ENCODE peak calls at places on chromosome 6, in five cellular contexts. One of them, this sample, is unnamed.

GRCh38 chr6:130937942-130938604 is 110.9 kb downstream of the SMLR1 start:
- DNase-seq in Right ventricle myocardium superior: no peak
- DNase-seq in substantia nigra: no peak
- DNase-seq in pons: no peak
- DNase-seq in activated T-helper 2 cell treated with anti-CD3 and anti-CD28 coated beads, Interferon-gamma antibody, Interleukin-2, Interleukin-4, amounts not matched to agents 10 μg/mL and 5 μg/mL and 100 μg/mL, durations not matched to agents 14 hours and 24 hours and 36 hours: no peak
- DNase-seq in this sample: no peak

GRCh38 chr6:108746841-108747575 is 101.2 kb upstream of the ARMC2 start:
- DNase-seq in Right ventricle myocardium superior: no peak
- DNase-seq in substantia nigra: no peak
- DNase-seq in pons: no peak
- DNase-seq in activated T-helper 2 cell treated with anti-CD3 and anti-CD28 coated beads, Interferon-gamma antibody, Interleukin-2, Interleukin-4, amounts not matched to agents 10 μg/mL and 5 μg/mL and 100 μg/mL, durations not matched to agents 14 hours and 24 hours and 36 hours: no peak
- DNase-seq in this sample: no peak

GRCh38 chr6:31728767-31729514 is at the start of gene DDAH2:
- DNase-seq in Right ventricle myocardium superior: no peak
- DNase-seq in substantia nigra: no peak
- DNase-seq in pons: no peak
- DNase-seq in activated T-helper 2 cell treated with anti-CD3 and anti-CD28 coated beads, Interferon-gamma antibody, Interleukin-2, Interleukin-4, amounts not matched to agents 10 μg/mL and 5 μg/mL and 100 μg/mL, durations not matched to agents 14 hours and 24 hours and 36 hours: no peak
- DNase-seq in this sample: no peak

GRCh38 chr6:27295301-27296079 is 16.6 kb downstream of the POM121L2 start:
- DNase-seq in Right ventricle myocardium superior: no peak
- DNase-seq in substantia nigra: no peak
- DNase-seq in pons: no peak
- DNase-seq in activated T-helper 2 cell treated with anti-CD3 and anti-CD28 coated beads, Interferon-gamma antibody, Interleukin-2, Interleukin-4, amounts not matched to agents 10 μg/mL and 5 μg/mL and 100 μg/mL, durations not matched to agents 14 hours and 24 hours and 36 hours: no peak
- DNase-seq in this sample: no peak

GRCh38 chr6:152225231-152225934 is 411.8 kb downstream of the SYNE1 start:
- DNase-seq in Right ventricle myocardium superior: no peak
- DNase-seq in substantia nigra: no peak
- DNase-seq in pons: no peak
- DNase-seq in activated T-helper 2 cell treated with anti-CD3 and anti-CD28 coated beads, Interferon-gamma antibody, Interleukin-2, Interleukin-4, amounts not matched to agents 10 μg/mL and 5 μg/mL and 100 μg/mL, durations not matched to agents 14 hours and 24 hours and 36 hours: no peak
- DNase-seq in this sample: no peak

GRCh38 chr6:33788694-33789549 is at the start of gene LEMD2:
- DNase-seq in Right ventricle myocardium superior: peak; percentile 97
- DNase-seq in substantia nigra: peak; percentile 80
- DNase-seq in pons: peak; percentile 87
- DNase-seq in activated T-helper 2 cell treated with anti-CD3 and anti-CD28 coated beads, Interferon-gamma antibody, Interleukin-2, Interleukin-4, amounts not matched to agents 10 μg/mL and 5 μg/mL and 100 μg/mL, durations not matched to agents 14 hours and 24 hours and 36 hours: peak; percentile 91
- DNase-seq in this sample: peak; percentile 90

GRCh38 chr6:165844801-165845364 is 181.8 kb upstream of the PDE10A start:
- DNase-seq in Right ventricle myocardium superior: no peak
- DNase-seq in substantia nigra: no peak
- DNase-seq in pons: peak; percentile 7
- DNase-seq in activated T-helper 2 cell treated with anti-CD3 and anti-CD28 coated beads, Interferon-gamma antibody, Interleukin-2, Interleukin-4, amounts not matched to agents 10 μg/mL and 5 μg/mL and 100 μg/mL, durations not matched to agents 14 hours and 24 hours and 36 hours: no peak
- DNase-seq in this sample: no peak

GRCh38 chr6:109183109-109183508 is 87.8 kb downstream of the CEP57L1 start:
- DNase-seq in Right ventricle myocardium superior: no peak
- DNase-seq in substantia nigra: no peak
- DNase-seq in pons: no peak
- DNase-seq in activated T-helper 2 cell treated with anti-CD3 and anti-CD28 coated beads, Interferon-gamma antibody, Interleukin-2, Interleukin-4, amounts not matched to agents 10 μg/mL and 5 μg/mL and 100 μg/mL, durations not matched to agents 14 hours and 24 hours and 36 hours: no peak
- DNase-seq in this sample: no peak

GRCh38 chr6:168322966-168323365 is 3.4 kb upstream of the DACT2 start:
- DNase-seq in Right ventricle myocardium superior: no peak
- DNase-seq in substantia nigra: no peak
- DNase-seq in pons: no peak
- DNase-seq in activated T-helper 2 cell treated with anti-CD3 and anti-CD28 coated beads, Interferon-gamma antibody, Interleukin-2, Interleukin-4, amounts not matched to agents 10 μg/mL and 5 μg/mL and 100 μg/mL, durations not matched to agents 14 hours and 24 hours and 36 hours: no peak
- DNase-seq in this sample: no peak

GRCh38 chr6:94361304-94362060 is 942.1 kb upstream of the EPHA7 start:
- DNase-seq in Right ventricle myocardium superior: no peak
- DNase-seq in substantia nigra: no peak
- DNase-seq in pons: no peak
- DNase-seq in activated T-helper 2 cell treated with anti-CD3 and anti-CD28 coated beads, Interferon-gamma antibody, Interleukin-2, Interleukin-4, amounts not matched to agents 10 μg/mL and 5 μg/mL and 100 μg/mL, durations not matched to agents 14 hours and 24 hours and 36 hours: no peak
- DNase-seq in this sample: no peak

GRCh38 chr6:168554472-168554871 is 113.5 kb downstream of the SMOC2 start:
- DNase-seq in Right ventricle myocardium superior: no peak
- DNase-seq in substantia nigra: no peak
- DNase-seq in pons: no peak
- DNase-seq in activated T-helper 2 cell treated with anti-CD3 and anti-CD28 coated beads, Interferon-gamma antibody, Interleukin-2, Interleukin-4, amounts not matched to agents 10 μg/mL and 5 μg/mL and 100 μg/mL, durations not matched to agents 14 hours and 24 hours and 36 hours: no peak
- DNase-seq in this sample: no peak

GRCh38 chr6:41901882-41902519 is 6.8 kb upstream of the USP49 start:
- DNase-seq in Right ventricle myocardium superior: no peak
- DNase-seq in substantia nigra: no peak
- DNase-seq in pons: no peak
- DNase-seq in activated T-helper 2 cell treated with anti-CD3 and anti-CD28 coated beads, Interferon-gamma antibody, Interleukin-2, Interleukin-4, amounts not matched to agents 10 μg/mL and 5 μg/mL and 100 μg/mL, durations not matched to agents 14 hours and 24 hours and 36 hours: peak; percentile 34
- DNase-seq in this sample: no peak

GRCh38 chr6:122770835-122771601 is 8.5 kb upstream of the FABP7 start:
- DNase-seq in Right ventricle myocardium superior: no peak
- DNase-seq in substantia nigra: no peak
- DNase-seq in pons: no peak
- DNase-seq in activated T-helper 2 cell treated with anti-CD3 and anti-CD28 coated beads, Interferon-gamma antibody, Interleukin-2, Interleukin-4, amounts not matched to agents 10 μg/mL and 5 μg/mL and 100 μg/mL, durations not matched to agents 14 hours and 24 hours and 36 hours: no peak
- DNase-seq in this sample: no peak

GRCh38 chr6:32830017-32830416 is 8.5 kb downstream of the TAP2 start:
- DNase-seq in Right ventricle myocardium superior: no peak
- DNase-seq in substantia nigra: no peak
- DNase-seq in pons: no peak
- DNase-seq in activated T-helper 2 cell treated with anti-CD3 and anti-CD28 coated beads, Interferon-gamma antibody, Interleukin-2, Interleukin-4, amounts not matched to agents 10 μg/mL and 5 μg/mL and 100 μg/mL, durations not matched to agents 14 hours and 24 hours and 36 hours: no peak
- DNase-seq in this sample: no peak

GRCh38 chr6:36913082-36913481 is 27.3 kb downstream of the C6orf89 start:
- DNase-seq in Right ventricle myocardium superior: no peak
- DNase-seq in substantia nigra: no peak
- DNase-seq in pons: no peak
- DNase-seq in activated T-helper 2 cell treated with anti-CD3 and anti-CD28 coated beads, Interferon-gamma antibody, Interleukin-2, Interleukin-4, amounts not matched to agents 10 μg/mL and 5 μg/mL and 100 μg/mL, durations not matched to agents 14 hours and 24 hours and 36 hours: no peak
- DNase-seq in this sample: no peak

GRCh38 chr6:33424855-33425667 is 5.2 kb downstream of the SYNGAP1 start:
- DNase-seq in Right ventricle myocardium superior: no peak
- DNase-seq in substantia nigra: no peak
- DNase-seq in pons: no peak
- DNase-seq in activated T-helper 2 cell treated with anti-CD3 and anti-CD28 coated beads, Interferon-gamma antibody, Interleukin-2, Interleukin-4, amounts not matched to agents 10 μg/mL and 5 μg/mL and 100 μg/mL, durations not matched to agents 14 hours and 24 hours and 36 hours: no peak
- DNase-seq in this sample: no peak

GRCh38 chr6:17448165-17448564 is 54.8 kb downstream of the CAP2 start:
- DNase-seq in Right ventricle myocardium superior: no peak
- DNase-seq in substantia nigra: no peak
- DNase-seq in pons: no peak
- DNase-seq in activated T-helper 2 cell treated with anti-CD3 and anti-CD28 coated beads, Interferon-gamma antibody, Interleukin-2, Interleukin-4, amounts not matched to agents 10 μg/mL and 5 μg/mL and 100 μg/mL, durations not matched to agents 14 hours and 24 hours and 36 hours: no peak
- DNase-seq in this sample: no peak

GRCh38 chr6:64988148-64988547 is 718.9 kb downstream of the EYS start:
- DNase-seq in Right ventricle myocardium superior: no peak
- DNase-seq in substantia nigra: no peak
- DNase-seq in pons: no peak
- DNase-seq in activated T-helper 2 cell treated with anti-CD3 and anti-CD28 coated beads, Interferon-gamma antibody, Interleukin-2, Interleukin-4, amounts not matched to agents 10 μg/mL and 5 μg/mL and 100 μg/mL, durations not matched to agents 14 hours and 24 hours and 36 hours: no peak
- DNase-seq in this sample: no peak

GRCh38 chr6:43901330-43902230 is 131.6 kb downstream of the VEGFA start:
- DNase-seq in Right ventricle myocardium superior: no peak
- DNase-seq in substantia nigra: no peak
- DNase-seq in pons: no peak
- DNase-seq in activated T-helper 2 cell treated with anti-CD3 and anti-CD28 coated beads, Interferon-gamma antibody, Interleukin-2, Interleukin-4, amounts not matched to agents 10 μg/mL and 5 μg/mL and 100 μg/mL, durations not matched to agents 14 hours and 24 hours and 36 hours: no peak
- DNase-seq in this sample: no peak

This sample was measured in amygdala.